ENCODE peak calls at places on chromosomes 7 and 10, in ten cellular contexts. V is H7; F is fibroblast of the conjunctiva; R is fibroblast of mammary gland; Z is EL; J is PC-9; M is memory B cell; B is activated gamma-delta T cell treated with Interleukin-2 at 50 U/mL for 16 hours; L is activated naive CD4-positive, alpha-beta T cell; G is activated CD4-positive, alpha-beta T cell treated with anti-CD3 and anti-CD28 coated beads, Interleukin-2, amount 50 U/mL, for 1 hour. S is an unnamed sample.

GRCh38 chr7:89728550-89728949 is 425.7 kb upstream of the STEAP1 start:
- DNase-seq in B (no peak), F (no peak), L (no peak), G (no peak), R (no peak), V (no peak), Z (no peak), J (no peak), M (no peak), S (no peak)

GRCh38 chr10:102904337-102904736 is 13.8 kb upstream of the CNNM2 start:
- DNase-seq in V (no peak), G (no peak), B (no peak), M (no peak), Z (no peak), F (no peak), R (no peak), L (no peak), J (no peak), S (peak; percentile 51)

GRCh38 chr10:91887075-91887899 is 22.0 kb downstream of the FGFBP3 start:
- DNase-seq in V (peak; percentile 93), M (peak; percentile 15), B (peak; percentile 12), L (no peak), F (no peak), Z (peak; percentile 41), R (peak; percentile 39), J (no peak), G (peak; percentile 7), S (peak; percentile 47)

GRCh38 chr10:114694062-114694461 is 36.0 kb upstream of the ABLIM1 start:
- DNase-seq in Z (no peak), G (no peak), F (no peak), L (no peak), B (no peak), M (no peak), V (no peak), J (no peak), R (no peak), S (peak; percentile 53)

GRCh38 chr7:23205861-23206510 is 24.1 kb downstream of the NUP42 start:
- DNase-seq in R (no peak), J (no peak), G (no peak), M (no peak), Z (no peak), B (no peak), F (no peak), L (no peak), V (peak; percentile 54), S (peak; percentile 16)

GRCh38 chr10:98076086-98076485 is 45.7 kb upstream of the CRTAC1 start:
- DNase-seq in J (no peak), B (no peak), V (no peak), L (no peak), R (no peak), F (no peak), Z (no peak), G (no peak), M (no peak), S (no peak)

GRCh38 chr10:47401874-47402645 is 18.0 kb upstream of the ZNF488 start:
- DNase-seq in F (no peak), Z (no peak), M (no peak), R (no peak), J (no peak), L (no peak), B (no peak), G (no peak), V (no peak), S (no peak)

GRCh38 chr7:54874804-54875203 is 115.8 kb upstream of the SEC61G start:
- DNase-seq in V (no peak), F (no peak), Z (no peak), J (no peak), M (no peak), R (no peak), G (no peak), L (no peak), B (no peak), S (no peak)

GRCh38 chr7:121297843-121298242 is 31.0 kb upstream of the WNT16 start:
- DNase-seq in J (no peak), B (no peak), Z (no peak), V (no peak), L (no peak), R (no peak), F (no peak), G (no peak), M (no peak), S (no peak)

GRCh38 chr7:158655507-158655906 is 49.1 kb downstream of the NCAPG2 start:
- DNase-seq in G (no peak), F (no peak), J (no peak), Z (no peak), V (peak; percentile 54), M (no peak), L (no peak), R (no peak), B (no peak), S (no peak)

GRCh38 chr10:29714096-29714874 is 79.5 kb upstream of the SVIL start:
- DNase-seq in B (no peak), F (peak; percentile 75), J (peak; percentile 19), M (no peak), G (no peak), Z (peak; percentile 81), R (peak; percentile 94), V (no peak), L (no peak), S (no peak)

GRCh38 chr10:33880291-33880690 is 545.8 kb upstream of the NRP1 start:
- DNase-seq in Z (no peak), F (no peak), M (no peak), V (no peak), L (no peak), B (no peak), G (no peak), J (no peak), R (peak; percentile 58), S (no peak)

GRCh38 chr7:73817121-73817520 is 13.7 kb upstream of the CLDN4 start:
- DNase-seq in J (no peak), M (no peak), B (no peak), V (no peak), L (no peak), R (no peak), Z (no peak), G (no peak), F (no peak), S (no peak)

S was measured in thyroid gland.